ENCODE peak calls at places on chromosome 13, in five cellular contexts. D, Z, Q, M and W are unnamed samples.
A peak's percentile ranks its signal among the peaks of the same experiment; 100 is the strongest.

GRCh38 chr13:50527612-50528509 is 315.6 kb downstream of the DLEU7 start:
- DNase-seq in D (no peak), M (no peak), Q (no peak), Z (no peak), W (no peak)

GRCh38 chr13:27309967-27310598 is 39.5 kb downstream of the RASL11A start:
- DNase-seq in Z (peak; percentile 57), M (no peak), D (no peak), Q (no peak), W (no peak)

GRCh38 chr13:44815507-44816074 is 173.7 kb downstream of the NUFIP1 start:
- DNase-seq in D (peak; percentile 75), Q (no peak), Z (peak; percentile 98), M (no peak), W (no peak)

GRCh38 chr13:33119886-33120543 is 103.8 kb downstream of the KL start:
- DNase-seq in M (no peak), Q (peak; percentile 43), Z (peak; percentile 39), D (peak; percentile 35), W (no peak)

GRCh38 chr13:45564108-45564507 is 51.4 kb downstream of the ERICH6B start:
- DNase-seq in Z (peak; percentile 81), M (no peak), Q (no peak), D (no peak), W (no peak)

GRCh38 chr13:81540777-81541176 is 1199.9 kb upstream of the SPRY2 start:
- DNase-seq in Q (peak; percentile 1), D (no peak), M (no peak), Z (no peak), W (no peak)

GRCh38 chr13:55653497-55653896 is 1487.2 kb upstream of the PRR20A start:
- DNase-seq in D (no peak), M (no peak), Z (no peak), Q (no peak), W (no peak)

GRCh38 chr13:28012383-28012782 is 23.9 kb upstream of the URAD start:
- DNase-seq in Q (no peak), D (no peak), Z (peak; percentile 59), M (no peak), W (no peak)

GRCh38 chr13:37811441-37811840 is 58.1 kb downstream of the TRPC4 start:
- DNase-seq in M (no peak), D (no peak), Q (no peak), Z (peak; percentile 7), W (no peak)

GRCh38 chr13:20407759-20408158 is 117.9 kb downstream of the CRYL1 start:
- DNase-seq in M (no peak), D (no peak), Q (no peak), Z (no peak), W (no peak)

GRCh38 chr13:34748078-34748477 is 194.0 kb upstream of the NBEA start:
- DNase-seq in Z (no peak), M (no peak), Q (no peak), D (no peak), W (no peak)

GRCh38 chr13:30382836-30383525 is 39.3 kb upstream of the UBE2L5 start:
- DNase-seq in Z (no peak), M (no peak), D (no peak), Q (no peak), W (no peak)

GRCh38 chr13:112161441-112162301 is 94.7 kb downstream of the SOX1 start:
- DNase-seq in Q (no peak), M (no peak), D (no peak), Z (no peak), W (no peak)

GRCh38 chr13:43195551-43195950 is 172.2 kb downstream of the DNAJC15 start:
- DNase-seq in M (no peak), Q (no peak), D (no peak), Z (no peak), W (no peak)

GRCh38 chr13:20121154-20121515 is 39.7 kb downstream of the GJA3 start:
- DNase-seq in D (no peak), Z (no peak), Q (no peak), M (no peak), W (no peak)

DNA sequence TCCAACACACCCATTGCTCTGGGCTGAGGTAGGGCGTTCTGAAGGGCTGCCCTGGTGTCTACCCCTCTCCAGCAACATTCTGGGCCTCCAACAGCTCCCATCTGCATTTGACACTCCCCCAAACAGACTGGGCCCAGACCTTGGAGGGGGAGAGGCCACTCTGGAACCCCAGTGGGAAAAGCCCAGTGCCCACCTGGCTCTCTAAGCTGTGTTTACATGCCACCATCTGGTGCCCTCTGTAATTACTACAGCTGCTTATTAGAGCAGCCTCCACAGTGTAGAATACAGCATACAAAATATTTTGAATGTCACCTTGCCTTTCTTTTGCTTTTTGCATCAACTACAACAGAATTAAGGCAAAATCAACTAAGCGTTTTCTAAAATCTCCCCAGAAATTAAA is 35.8 kb upstream of the TM9SF2 start:
- DNase-seq in M (no peak), D (no peak), Z (no peak), Q (no peak), W (no peak)
- TF ChIP-seq RCOR1 in M (no peak), D (no peak), Z (no peak), Q (no peak), W (no peak)

DNA sequence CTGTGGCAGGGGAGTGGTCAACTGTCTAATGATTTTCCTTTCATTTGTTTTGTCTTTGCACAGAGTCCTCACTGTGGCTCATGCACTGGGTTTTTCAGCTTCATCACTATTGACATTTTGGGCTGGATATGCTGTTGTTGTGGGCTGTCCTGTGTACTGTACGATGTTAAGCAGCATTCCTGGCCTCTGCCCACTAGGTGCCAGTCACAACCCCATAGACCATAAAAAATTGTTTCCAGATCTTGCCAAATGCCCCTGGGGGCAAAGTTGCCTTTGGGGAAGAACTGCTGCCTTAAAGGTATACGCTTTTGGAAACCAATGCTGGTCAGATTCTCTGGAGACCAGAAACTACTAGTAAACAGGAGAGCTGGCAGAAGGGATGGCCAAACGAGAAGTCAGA is 310.4 kb downstream of the SPRY2 start:
- DNase-seq in Q (no peak), M (no peak), D (no peak), Z (no peak), W (no peak)
- TF ChIP-seq RCOR1 in Q (no peak), M (no peak), D (no peak), Z (no peak), W (no peak)

GRCh38 chr13:110480161-110480560 is 81.4 kb downstream of the RAB20 start:
- DNase-seq in Q (no peak), M (no peak), D (no peak), Z (no peak), W (no peak)

GRCh38 chr13:110477711-110478245 is 83.7 kb downstream of the RAB20 start:
- DNase-seq in Z (no peak), Q (no peak), D (no peak), M (no peak), W (no peak)

GRCh38 chr13:110479648-110480047 is 81.9 kb downstream of the RAB20 start:
- DNase-seq in Z (no peak), M (no peak), D (no peak), Q (no peak), W (no peak)

GRCh38 chr13:110479215-110479545 is 82.3 kb downstream of the RAB20 start:
- DNase-seq in D (no peak), Q (no peak), Z (no peak), M (no peak), W (no peak)

DNA sequence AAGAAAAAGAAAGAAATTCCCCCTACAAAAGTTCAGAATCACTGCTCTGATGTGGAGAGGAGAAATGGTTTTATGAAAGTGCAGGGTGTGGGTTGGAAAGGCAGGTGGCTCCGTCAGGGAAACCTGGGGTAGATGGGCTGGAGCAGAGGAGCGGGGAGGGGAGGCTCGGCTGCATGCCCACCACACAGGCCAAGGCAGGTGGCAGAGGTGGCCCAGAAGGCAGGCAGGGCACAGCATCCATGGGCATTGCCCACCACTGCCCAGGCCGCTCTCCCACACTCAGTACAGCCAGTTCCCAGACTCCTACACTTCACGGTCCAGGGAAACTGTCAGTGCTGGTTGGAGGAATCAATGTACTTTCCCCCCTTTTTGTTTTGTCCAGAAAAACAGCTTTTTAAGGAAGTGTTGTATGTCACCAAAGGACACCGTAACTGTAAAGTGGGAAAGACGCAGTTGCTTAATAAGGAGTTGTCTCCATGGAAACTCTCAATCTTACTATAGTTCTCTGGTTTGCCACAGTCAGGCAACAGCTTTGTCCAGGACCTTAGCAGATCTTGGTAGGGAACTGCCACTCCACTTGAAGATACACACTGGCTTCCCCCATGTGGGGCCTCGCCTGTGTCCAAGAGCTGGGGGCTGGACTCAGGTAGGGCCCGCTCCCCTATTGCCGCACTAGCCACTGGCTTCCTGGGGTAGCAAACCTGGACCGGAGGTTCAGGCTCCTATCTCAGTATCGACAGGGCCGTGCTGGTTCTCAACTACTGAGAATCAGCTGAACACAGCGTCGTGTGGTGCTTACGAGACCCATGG is 82.9 kb downstream of the RAB20 start:
- DNase-seq in D (no peak), M (no peak), Q (no peak), Z (no peak), W (no peak)
- TF ChIP-seq RCOR1 in D (no peak), M (no peak), Q (no peak), Z (no peak), W (no peak)

DNA sequence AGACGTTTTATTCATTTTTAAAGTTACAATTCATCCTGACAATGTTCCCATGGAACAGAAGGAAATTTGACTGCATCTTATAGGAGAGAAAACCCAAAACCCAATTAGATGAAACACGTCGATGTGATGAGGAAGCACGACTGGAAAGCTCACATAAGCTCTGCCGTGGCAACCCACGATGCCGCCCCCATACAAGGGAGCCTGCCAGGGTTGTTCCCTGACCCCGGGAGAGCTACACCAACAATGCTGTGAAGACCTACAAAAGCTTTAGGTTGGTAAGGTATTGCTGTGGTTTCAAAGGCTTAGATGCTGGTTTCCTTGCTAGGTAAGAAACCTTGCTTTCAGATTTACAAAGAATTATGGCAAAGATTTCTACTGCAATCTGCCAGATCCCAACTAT is 393.1 kb downstream of the KLF12 start:
- DNase-seq in D (no peak), Z (no peak), Q (no peak), M (no peak), W (no peak)
- TF ChIP-seq RCOR1 in D (no peak), Z (no peak), Q (no peak), M (no peak), W (no peak)